ENCODE peak calls at places on chromosome 18, in eight cellular contexts. S, K, P, U, F, L, X and Q are unnamed samples.

GRCh38 chr18:5868218-5868904 is 27.0 kb downstream of the TMEM200C start:
- DNase-seq in X (peak; percentile 76), U (peak; percentile 57), K (peak; percentile 94), S (peak; percentile 75), L (peak; percentile 42), P (peak; percentile 59), F (peak; percentile 79), Q (peak; percentile 61)

GRCh38 chr18:59733411-59733810 is 36.2 kb upstream of the CCBE1 start:
- DNase-seq in S (no peak), L (no peak), F (no peak), X (no peak), P (no peak), U (no peak), K (no peak), Q (no peak)

GRCh38 chr18:43582120-43582519 is 304.8 kb upstream of the SYT4 start:
- DNase-seq in K (no peak), X (no peak), S (no peak), P (no peak), U (no peak), L (no peak), F (no peak), Q (no peak)

GRCh38 chr18:51135361-51135760 is 62.1 kb downstream of the MEX3C start:
- DNase-seq in S (no peak), K (peak; percentile 38), P (no peak), F (no peak), U (no peak), L (peak; percentile 91), X (peak; percentile 47), Q (no peak)

GRCh38 chr18:27057459-27058302 is 127.4 kb downstream of the CHST9 start:
- DNase-seq in P (no peak), S (no peak), U (no peak), K (no peak), L (no peak), X (no peak), F (no peak), Q (no peak)

GRCh38 chr18:54223568-54224241 is 764 bp downstream of the MBD2 start:
- DNase-seq in X (peak; percentile 46), K (peak; percentile 89), S (peak; percentile 80), F (peak; percentile 26), P (peak; percentile 81), U (peak; percentile 62), L (peak; percentile 97), Q (peak; percentile 38)

GRCh38 chr18:801137-801536 is 10.9 kb downstream of the YES1 start:
- DNase-seq in L (no peak), K (no peak), P (no peak), F (no peak), X (no peak), S (no peak), U (no peak), Q (no peak)

GRCh38 chr18:62925031-62925688 is 209.8 kb downstream of the PHLPP1 start:
- DNase-seq in P (no peak), L (no peak), S (no peak), X (no peak), U (no peak), F (no peak), K (peak; percentile 88), Q (no peak)

GRCh38 chr18:26549486-26550435 is 1.4 kb upstream of the KCTD1 start:
- DNase-seq in X (peak; percentile 72), F (peak; percentile 59), S (no peak), L (peak; percentile 92), P (peak; percentile 47), K (peak; percentile 81), U (peak; percentile 64), Q (peak; percentile 65)

GRCh38 chr18:51082571-51083264 is 52.7 kb downstream of the SMAD4 start:
- DNase-seq in F (no peak), P (no peak), L (peak; percentile 27), X (no peak), U (no peak), S (no peak), K (no peak), Q (no peak)

GRCh38 chr18:36401462-36401861 is 103.9 kb downstream of the FHOD3 start:
- DNase-seq in P (no peak), L (no peak), X (no peak), K (no peak), U (no peak), S (no peak), F (no peak), Q (no peak)
- TF ChIP-seq CTCF in P (no peak), L (no peak), X (no peak), K (no peak), U (no peak), S (no peak), F (no peak), Q (no peak)

GRCh38 chr18:77116201-77117080 is 16.1 kb downstream of the MBP start:
- DNase-seq in F (no peak), P (no peak), X (no peak), L (no peak), S (no peak), U (no peak), K (no peak), Q (no peak)
- TF ChIP-seq CTCF in F (no peak), P (no peak), X (no peak), L (no peak), S (no peak), U (no peak), K (no peak), Q (no peak)

DNA sequence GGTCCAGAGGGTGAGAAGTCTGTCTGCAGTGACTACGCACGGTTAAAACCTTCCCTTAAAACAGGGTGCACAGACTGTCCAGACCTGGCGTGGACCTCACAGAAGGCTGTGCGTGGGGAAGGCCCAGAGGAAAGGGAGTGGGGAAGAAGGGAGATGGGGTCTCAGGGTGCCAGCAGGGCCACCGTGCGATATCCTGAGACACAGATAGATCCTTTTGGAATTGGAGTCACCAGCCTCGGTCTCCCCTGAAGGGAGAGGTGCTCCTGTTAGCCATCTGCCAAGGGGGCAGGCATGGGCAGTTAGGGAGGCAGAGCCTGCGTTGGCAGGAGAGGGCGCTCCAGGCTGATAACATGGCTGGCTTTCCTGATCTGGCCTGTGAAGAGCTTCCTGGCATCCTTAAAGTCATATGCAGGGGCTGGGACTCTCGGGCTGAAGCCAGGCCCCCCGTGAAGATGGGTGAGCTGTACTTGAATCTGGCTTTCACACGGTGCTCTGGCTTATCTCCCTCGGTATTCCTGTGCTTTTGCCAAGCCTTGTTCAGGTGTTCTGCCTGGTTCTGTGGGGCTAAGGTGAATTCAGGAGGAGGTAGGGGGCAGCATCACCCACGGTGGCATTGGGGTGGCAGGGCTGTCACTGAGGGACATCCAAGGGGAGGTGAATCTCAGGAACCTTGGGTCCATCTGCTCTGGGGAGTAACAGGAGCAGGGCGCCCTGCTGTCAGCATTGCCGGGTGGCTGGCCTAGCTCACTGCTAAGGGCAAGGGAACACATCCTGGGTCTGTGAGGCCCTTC is 107.2 kb upstream of the SMAD2 start:
- DNase-seq in U (no peak), K (no peak), P (no peak), L (peak; percentile 40), X (peak; percentile 19), F (peak; percentile 58), S (no peak), Q (no peak)
- TF ChIP-seq CTCF in U (peak; percentile 35), K (peak; percentile 38), P (no peak), L (peak; percentile 15), X (peak; percentile 21), F (no peak), S (no peak), Q (no peak)

GRCh38 chr18:28999711-29000110 is 822.8 kb upstream of the CDH2 start:
- DNase-seq in P (no peak), X (no peak), K (no peak), U (no peak), S (no peak), L (no peak), F (no peak), Q (no peak)

GRCh38 chr18:28995319-28995718 is 818.4 kb upstream of the CDH2 start:
- DNase-seq in U (no peak), F (no peak), K (peak; percentile 27), L (peak; percentile 19), P (no peak), X (no peak), S (no peak), Q (no peak)
- TF ChIP-seq CTCF in U (no peak), F (no peak), K (peak; percentile 61), L (peak; percentile 25), P (peak; percentile 23), X (no peak), S (peak; percentile 45), Q (no peak)